ENCODE peak calls at places on chromosome 12, in six cellular contexts. Z, U, H, Y, P and F are unnamed samples. For H3K4me1, the result is how much of the 10 kb centered on the place peaks cover.

GRCh38 chr12:591571-592505 is 71.4 kb downstream of the NINJ2 start:
- DNase-seq in Z (no peak), U (no peak), H (peak), P (no peak), Y (no peak), F (no peak)

GRCh38 chr12:97313471-97314190 is 149.0 kb upstream of the RMST start:
- DNase-seq in H (no peak), P (no peak), U (no peak), Y (no peak), Z (no peak), F (no peak)

GRCh38 chr12:120725151-120725658 is 421 bp upstream of the ACADS start:
- DNase-seq in P (no peak), H (no peak), U (no peak), Y (no peak), Z (no peak), F (no peak)

GRCh38 chr12:90423965-90424364 is 531.0 kb downstream of the CCER1 start:
- DNase-seq in H (no peak), U (no peak), Y (no peak), P (no peak), Z (no peak), F (no peak)

GRCh38 chr12:107704056-107704455 is 18.5 kb downstream of the PWP1 start:
- DNase-seq in H (no peak), Z (no peak), P (no peak), U (no peak), Y (no peak), F (no peak)

GRCh38 chr12:130451001-130451930 is 113.6 kb downstream of the PIWIL1 start:
- DNase-seq in U (no peak), H (no peak), Y (no peak), Z (no peak), P (no peak), F (no peak)

GRCh38 chr12:75784591-75784990 is 247.0 kb downstream of the PHLDA1 start:
- DNase-seq in P (no peak), Z (peak), H (peak), U (peak), Y (peak), F (peak)

GRCh38 chr12:109727746-109728726 is 14.4 kb downstream of the FAM222A start:
- DNase-seq in Y (no peak), H (no peak), Z (no peak), P (no peak), U (no peak), F (no peak)

GRCh38 chr12:80607361-80608135 is 99.9 kb upstream of the MYF6 start:
- DNase-seq in U (no peak), P (no peak), Z (no peak), Y (no peak), H (no peak), F (no peak)

GRCh38 chr12:98999569-98999968 is 354.5 kb downstream of the APAF1 start:
- DNase-seq in Y (no peak), Z (no peak), H (no peak), P (no peak), U (no peak), F (no peak)

GRCh38 chr12:29255061-29255460 is 106.0 kb downstream of the FAR2 start:
- DNase-seq in H (no peak), P (no peak), Z (no peak), U (no peak), Y (no peak), F (no peak)

GRCh38 chr12:121217066-121217465 is 7.1 kb downstream of the P2RX4 start:
- DNase-seq in H (no peak), Y (no peak), U (no peak), P (no peak), Z (no peak), F (peak)

GRCh38 chr12:107369679-107370078 is 276.3 kb upstream of the CRY1 start:
- DNase-seq in H (no peak), Y (no peak), U (no peak), P (no peak), Z (no peak), F (no peak)

GRCh38 chr12:67999244-67999643 is 10.0 kb downstream of the IFNG-AS1 start:
- DNase-seq in H (no peak), P (no peak), U (no peak), Y (no peak), Z (no peak), F (no peak)

GRCh38 chr12:817941-818600 is 65.7 kb downstream of the WNK1 start:
- DNase-seq in U (no peak), Y (no peak), Z (no peak), P (no peak), H (no peak), F (no peak)

GRCh38 chr12:104201238-104202001 is 14.2 kb upstream of the TXNRD1 start:
- DNase-seq in P (peak), Y (peak), Z (peak), U (no peak), H (peak), F (peak)

GRCh38 chr12:65203376-65203775 is 34.0 kb downstream of the LEMD3 start:
- DNase-seq in P (no peak), U (no peak), H (no peak), Z (no peak), Y (no peak), F (no peak)

GRCh38 chr12:3313655-3314305 is 177.2 kb upstream of the PRMT8 start:
- DNase-seq in Y (no peak), P (no peak), H (no peak), Z (peak), U (no peak), F (no peak)

DNA sequence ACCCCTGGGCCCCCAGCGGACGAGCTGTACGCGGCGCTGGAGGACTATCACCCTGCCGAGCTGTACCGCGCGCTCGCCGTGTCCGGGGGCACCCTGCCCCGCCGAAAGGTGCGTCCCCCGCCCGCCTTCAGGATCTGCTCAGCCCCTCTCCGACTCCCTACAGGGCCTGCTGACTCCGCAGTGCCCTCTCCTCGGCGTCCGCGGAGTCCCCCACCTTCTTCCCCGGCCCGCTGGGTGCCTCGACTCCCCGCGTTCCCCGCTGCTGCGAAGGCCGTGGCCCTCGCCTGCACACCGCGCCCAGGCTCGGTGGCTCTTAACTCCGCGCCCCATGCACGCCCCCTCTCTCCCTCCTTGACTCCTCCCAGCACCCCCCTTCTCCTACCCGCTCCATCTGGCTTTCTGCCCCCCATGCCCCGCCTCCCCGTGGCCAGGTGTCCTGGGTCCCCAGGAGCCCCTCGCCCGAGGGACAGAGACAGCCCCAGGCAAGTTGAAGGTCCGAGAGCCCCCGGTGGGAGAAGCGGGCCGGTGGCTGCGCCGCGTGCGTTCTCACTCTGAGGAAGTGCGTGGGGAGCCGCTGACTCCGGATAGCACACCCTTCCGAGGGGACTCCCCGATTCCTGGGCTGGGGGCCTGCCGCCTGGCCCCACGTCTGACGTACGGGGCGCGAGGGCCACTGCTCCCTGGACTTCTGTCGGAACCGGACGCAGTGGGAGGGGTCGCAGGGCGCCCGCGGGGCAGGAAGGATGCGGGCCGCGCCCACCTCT is 594 bp downstream of the TAMALIN start:
- DNase-seq in H (peak), Y (no peak), Z (peak), U (no peak), P (no peak), F (peak)
- TF ChIP-seq CTCF in H (no peak), Y (no peak), Z (no peak), U (no peak), P (no peak), F (no peak)

DNA sequence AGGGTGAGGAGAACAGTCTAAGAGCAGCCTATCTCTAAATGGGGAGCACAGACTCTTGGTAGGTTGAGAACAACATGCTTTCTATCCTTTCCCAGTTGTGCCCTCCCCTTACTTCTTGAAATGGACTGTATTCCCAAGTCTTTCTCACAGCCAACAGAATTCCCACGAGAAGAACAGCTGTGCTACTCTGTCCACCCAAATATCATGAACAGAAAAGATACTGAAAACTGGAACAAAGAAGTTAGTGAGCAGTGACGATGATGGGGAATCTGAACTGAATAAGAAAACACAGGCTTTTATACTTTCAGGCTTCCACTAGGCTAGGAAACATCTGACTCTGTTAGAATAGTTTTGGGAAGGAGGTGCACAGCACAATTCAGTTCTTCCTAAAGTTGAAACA is 3.4 kb downstream of the NACA start:
- DNase-seq in H (no peak), U (no peak), Y (no peak), P (no peak), Z (no peak), F (no peak)
- H3K4me1 ChIP-seq in H (half or more), U (under half), Y (under half), P (under half), Z (under half), F (under half)

GRCh38 chr12:70002097-70002911 is 177.3 kb downstream of the MYRFL start:
- DNase-seq in U (no peak), P (no peak), Z (no peak), Y (no peak), H (no peak), F (peak)
- TF ChIP-seq POLR2AphosphoS5 in U (no peak), P (no peak), Z (no peak), Y (no peak), H (no peak), F (no peak)

DNA sequence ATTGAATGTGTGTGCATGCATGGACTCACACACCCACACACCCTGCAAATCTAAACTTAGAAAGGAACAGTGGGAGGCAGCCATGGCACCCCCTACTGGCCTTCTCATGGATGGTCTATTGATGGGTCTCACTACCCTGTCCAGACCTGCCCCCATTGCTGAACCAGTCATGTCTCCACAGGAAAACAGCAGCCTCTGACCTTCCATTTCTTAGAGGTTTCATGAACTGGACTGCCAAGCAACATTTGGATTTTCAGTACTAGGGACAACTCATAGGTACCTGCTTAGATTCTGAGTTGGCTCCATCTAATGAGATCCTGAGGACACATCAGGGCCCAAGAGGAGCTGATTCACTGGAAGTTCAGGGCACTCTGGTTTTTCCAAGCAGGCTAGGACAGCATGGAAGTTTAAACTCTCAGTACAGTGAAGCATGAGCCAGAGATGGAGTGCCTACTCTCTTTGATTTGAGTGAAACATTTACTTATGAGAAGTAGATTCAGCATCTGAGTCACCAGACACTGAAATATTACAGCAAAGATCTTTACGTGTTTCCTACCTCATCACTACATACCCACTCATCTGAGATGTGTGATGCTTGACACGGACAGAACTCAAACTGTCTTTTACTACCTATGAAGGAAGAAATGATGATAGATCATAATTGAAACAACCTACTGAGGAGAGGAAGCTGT is 98.9 kb upstream of the PLEKHG7 start:
- DNase-seq in Z (no peak), U (no peak), Y (no peak), P (no peak), H (no peak), F (no peak)
- TF ChIP-seq CTCF in Z (no peak), U (no peak), Y (no peak), P (no peak), H (no peak), F (no peak)

DNA sequence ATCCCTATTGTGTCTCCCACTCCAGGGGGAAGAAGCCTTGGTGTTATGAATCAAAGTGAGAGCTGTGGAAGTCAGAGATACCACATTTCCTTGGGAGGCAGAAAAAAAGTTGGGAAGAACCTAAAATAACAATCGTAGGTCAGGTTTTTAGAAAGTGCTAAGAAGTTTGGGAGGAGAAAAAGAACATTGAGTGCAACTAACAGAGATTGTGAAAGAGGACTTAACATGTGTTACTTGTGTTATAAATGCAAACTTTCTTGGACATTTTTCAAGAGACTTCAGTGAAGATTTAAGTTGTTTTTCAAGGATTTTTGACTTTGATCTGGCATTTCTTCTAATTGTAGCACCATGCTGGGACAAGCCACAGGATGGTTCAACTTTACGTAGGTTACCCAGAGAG is 7.8 kb upstream of the ERP27 start:
- DNase-seq in Y (no peak), P (no peak), Z (no peak), U (no peak), H (no peak), F (no peak)
- H3K4me1 ChIP-seq in Y (under half), P (under half), Z (under half), U (under half), H (under half), F (under half)

DNA sequence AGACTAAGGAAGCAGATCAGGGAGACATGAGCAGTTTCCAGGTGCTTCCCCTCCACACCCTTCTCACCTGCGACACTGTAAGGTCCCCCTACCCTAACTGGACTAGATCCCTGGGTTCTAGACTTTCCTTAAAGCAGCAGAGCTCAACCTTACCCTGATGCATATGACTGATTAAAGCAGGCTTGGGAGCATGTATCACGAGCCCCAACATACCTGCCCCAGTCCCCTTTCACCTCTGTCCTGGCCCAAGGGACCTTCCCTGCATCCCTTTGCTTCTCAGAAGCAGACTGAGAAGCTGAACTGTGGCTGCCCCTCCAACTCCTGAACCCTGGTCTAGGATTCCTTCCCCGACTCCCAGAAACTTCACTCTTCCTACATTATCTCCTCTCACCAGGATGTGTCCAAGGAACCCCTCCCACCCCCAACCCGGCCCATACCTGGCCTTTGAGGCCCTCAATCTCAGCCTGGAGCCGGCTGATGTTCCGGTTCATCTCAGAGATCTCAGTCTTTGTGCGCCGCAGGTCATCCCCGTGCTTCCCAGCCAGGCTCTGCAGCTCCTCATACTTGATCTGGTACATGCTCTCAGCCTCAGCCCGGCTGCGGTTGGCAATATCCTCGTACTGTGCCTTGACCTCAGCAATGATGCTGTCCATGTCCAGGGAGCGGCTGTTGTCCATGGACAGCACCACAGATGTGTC is 5.4 kb downstream of the KRT8 start:
- DNase-seq in H (no peak), Y (no peak), P (no peak), Z (no peak), U (no peak), F (peak)
- TF ChIP-seq POLR2AphosphoS5 in H (no peak), Y (no peak), P (no peak), Z (no peak), U (no peak), F (peak)